ENCODE peak calls at places on chromosomes 3 and 15, in seven cellular contexts. E, G, A, H, C, I and T are unnamed samples. For H3K4me1, the result is how much of the 10 kb centered on the place peaks cover.

GRCh38 chr3:171789759-171790505 is 20.4 kb downstream of the PLD1 start:
- DNase-seq in E (no peak), G (no peak), A (peak), H (peak), C (no peak), I (no peak), T (no peak)

GRCh38 chr3:42031808-42032475 is 59.2 kb upstream of the TRAK1 start:
- DNase-seq in E (peak), G (peak), A (no peak), H (no peak), C (no peak), I (no peak), T (no peak)

GRCh38 chr3:123952844-123953520 is 8.0 kb downstream of the CCDC14 start:
- DNase-seq in E (no peak), G (no peak), A (peak), H (peak), C (no peak), I (no peak), T (no peak)

GRCh38 chr15:40252438-40253178 is 13.7 kb downstream of the PAK6 start:
- DNase-seq in E (no peak), G (peak), A (no peak), H (no peak), C (no peak), I (no peak), T (peak)

GRCh38 chr3:120550546-120550945 is 45.6 kb upstream of the NDUFB4 start:
- DNase-seq in E (no peak), G (no peak), A (no peak), H (no peak), C (no peak), I (no peak), T (no peak)

GRCh38 chr3:124168271-124168670 is 176.3 kb upstream of the ROPN1 start:
- DNase-seq in E (peak), G (peak), A (peak), H (no peak), C (no peak), I (no peak), T (no peak)

GRCh38 chr15:84798436-84798946 is 18.7 kb upstream of the ALPK3 start:
- DNase-seq in E (no peak), G (no peak), A (no peak), H (no peak), C (no peak), I (no peak), T (no peak)

GRCh38 chr15:59138243-59138642 is 33.3 kb downstream of the CCNB2 start:
- DNase-seq in E (peak), G (peak), A (no peak), H (no peak), C (peak), I (no peak), T (peak)

GRCh38 chr3:157029365-157029790 is 130.6 kb downstream of the CCNL1 start:
- DNase-seq in E (no peak), G (no peak), A (no peak), H (no peak), C (no peak), I (no peak), T (no peak)

GRCh38 chr15:43920815-43921214 is 94.0 kb downstream of the WDR76 start:
- DNase-seq in E (no peak), G (no peak), A (no peak), H (no peak), C (no peak), I (no peak), T (no peak)

GRCh38 chr3:36991923-36992805 is 767 bp downstream of the EPM2AIP1 start:
- DNase-seq in E (no peak), G (no peak), A (peak), H (peak), C (no peak), I (no peak), T (no peak)

GRCh38 chr15:74008901-74009300 is 14.4 kb downstream of the PML start:
- DNase-seq in E (no peak), G (no peak), A (no peak), H (no peak), C (no peak), I (no peak), T (no peak)

GRCh38 chr15:32104061-32104980 is 74.0 kb downstream of the CHRNA7 start:
- DNase-seq in E (no peak), G (no peak), A (no peak), H (no peak), C (no peak), I (no peak), T (no peak)

GRCh38 chr3:99990179-99990578 is 124.1 kb downstream of the FILIP1L start:
- DNase-seq in E (no peak), G (no peak), A (no peak), H (no peak), C (no peak), I (no peak), T (no peak)

GRCh38 chr3:193974147-193974546 is 161.8 kb upstream of the HES1 start:
- DNase-seq in E (no peak), G (no peak), A (peak), H (no peak), C (no peak), I (no peak), T (no peak)

GRCh38 chr3:177725165-177725564 is 527.9 kb upstream of the TBL1XR1 start:
- DNase-seq in E (no peak), G (no peak), A (no peak), H (no peak), C (no peak), I (no peak), T (no peak)

GRCh38 chr3:50674349-50675178 is at the start of gene DOCK3:
- DNase-seq in E (peak), G (peak), A (peak), H (no peak), C (peak), I (peak), T (peak)

GRCh38 chr3:44995142-44995770 is 19.2 kb downstream of the EXOSC7 start:
- DNase-seq in E (peak), G (no peak), A (no peak), H (no peak), C (no peak), I (peak), T (no peak)

GRCh38 chr3:136110481-136110880 is 85.7 kb downstream of the MSL2 start:
- DNase-seq in E (no peak), G (no peak), A (no peak), H (no peak), C (no peak), I (no peak), T (no peak)

GRCh38 chr3:12559520-12559919 is 2.6 kb downstream of the MKRN2 start:
- DNase-seq in E (no peak), G (no peak), A (no peak), H (no peak), C (no peak), I (no peak), T (no peak)

GRCh38 chr3:125602752-125603649 is 7.7 kb upstream of the OSBPL11 start:
- DNase-seq in E (no peak), G (no peak), A (peak), H (peak), C (no peak), I (no peak), T (no peak)

GRCh38 chr3:193962986-193963683 is 172.8 kb upstream of the HES1 start:
- DNase-seq in E (no peak), G (no peak), A (no peak), H (no peak), C (no peak), I (no peak), T (no peak)

GRCh38 chr3:133384331-133385027 is 15.4 kb upstream of the BFSP2 start:
- DNase-seq in E (peak), G (peak), A (peak), H (peak), C (no peak), I (peak), T (peak)

GRCh38 chr3:157572559-157573270 is 69.5 kb upstream of the VEPH1 start:
- DNase-seq in E (peak), G (no peak), A (peak), H (no peak), C (no peak), I (no peak), T (peak)

GRCh38 chr3:148379763-148380162 is 317.9 kb upstream of the AGTR1 start:
- DNase-seq in E (no peak), G (no peak), A (peak), H (peak), C (no peak), I (no peak), T (no peak)

GRCh38 chr3:158808697-158809096 is 6.8 kb downstream of the MFSD1 start:
- DNase-seq in E (no peak), G (no peak), A (peak), H (peak), C (no peak), I (no peak), T (no peak)

GRCh38 chr3:160486459-160486869 is 36.9 kb upstream of the TRIM59 start:
- DNase-seq in E (no peak), G (no peak), A (no peak), H (no peak), C (no peak), I (no peak), T (no peak)

GRCh38 chr3:14410106-14410500 is 7.7 kb downstream of the SLC6A6 start:
- DNase-seq in E (no peak), G (no peak), A (no peak), H (no peak), C (no peak), I (no peak), T (no peak)
- H3K4me1 ChIP-seq in E (under half), G (under half), A (under half), H (under half), C (under half), I (under half), T (under half)

GRCh38 chr15:98778263-98778959 is 130.1 kb downstream of the IGF1R start:
- DNase-seq in E (no peak), G (no peak), A (no peak), H (no peak), C (no peak), I (no peak), T (no peak)

GRCh38 chr15:98778960-98779359 is 130.6 kb downstream of the IGF1R start:
- DNase-seq in E (no peak), G (no peak), A (no peak), H (no peak), C (no peak), I (no peak), T (no peak)

GRCh38 chr15:98775498-98776230 is 127.3 kb downstream of the IGF1R start:
- DNase-seq in E (no peak), G (no peak), A (no peak), H (no peak), C (no peak), I (no peak), T (no peak)

GRCh38 chr15:98776607-98777281 is 128.4 kb downstream of the IGF1R start:
- DNase-seq in E (peak), G (peak), A (peak), H (no peak), C (peak), I (no peak), T (peak)

GRCh38 chr15:98777426-98777825 is 129.1 kb downstream of the IGF1R start:
- DNase-seq in E (no peak), G (no peak), A (no peak), H (no peak), C (no peak), I (no peak), T (no peak)
- H3K27ac ChIP-seq in E (peak), G (no peak), A (peak), H (no peak), C (no peak), I (peak), T (peak)

DNA sequence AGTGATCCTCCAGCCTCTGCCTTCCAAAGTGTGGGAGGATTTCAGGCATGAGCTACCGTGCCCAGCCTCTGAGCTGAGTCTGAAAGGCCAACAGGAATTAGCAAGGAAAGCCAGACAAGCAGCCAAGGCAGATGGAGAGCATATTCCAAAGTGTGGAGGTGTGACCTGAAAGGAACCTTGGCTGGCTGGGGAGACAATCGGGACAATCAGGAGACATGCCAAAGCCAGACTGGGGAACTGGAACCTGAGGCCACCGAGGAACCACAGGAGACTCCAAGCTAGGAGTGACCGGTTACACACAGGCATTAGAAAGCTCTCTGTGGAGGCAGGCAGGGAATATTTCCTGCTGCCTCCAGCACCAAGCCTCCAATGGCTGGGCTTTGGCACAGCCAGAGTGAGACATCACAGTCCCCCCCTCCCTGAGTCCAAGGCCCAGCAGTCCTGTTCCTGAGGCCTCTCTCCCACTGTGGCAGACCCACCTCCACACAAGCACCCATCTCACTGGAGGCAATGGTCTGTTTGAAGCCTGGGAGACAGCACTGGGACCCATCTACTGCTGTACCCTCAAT is 4.5 kb upstream of the C15orf39 start:
- DNase-seq in E (no peak), G (no peak), A (no peak), H (no peak), C (no peak), I (no peak), T (no peak)
- H3K4me1 ChIP-seq in E (under half), G (under half), A (under half), H (under half), C (under half), I (under half), T (under half)

DNA sequence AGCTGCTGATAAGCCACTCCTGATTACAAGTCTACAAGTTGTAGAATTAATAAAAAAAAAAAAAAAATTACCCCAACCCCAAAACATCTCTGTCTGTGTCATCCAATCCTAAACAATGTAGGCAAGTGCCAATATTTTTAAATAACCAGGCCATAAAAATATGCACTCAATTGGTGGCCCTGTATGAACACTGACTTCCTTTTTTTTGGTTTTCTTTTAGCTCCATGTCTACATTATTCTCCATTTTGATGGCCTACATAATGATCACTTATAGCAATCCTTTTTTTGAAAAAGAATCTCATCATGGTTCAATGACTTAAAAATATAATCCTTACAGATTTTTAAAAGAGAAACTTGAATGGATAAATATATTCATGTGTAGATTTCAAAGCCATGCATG is 72.1 kb downstream of the FOXP1 start:
- DNase-seq in E (no peak), G (no peak), A (no peak), H (no peak), C (no peak), I (no peak), T (no peak)
- H3K27ac ChIP-seq in E (no peak), G (no peak), A (no peak), H (no peak), C (no peak), I (no peak), T (peak)

GRCh38 chr15:89785064-89785770 is 9.1 kb downstream of the MESP2 start:
- DNase-seq in E (no peak), G (no peak), A (no peak), H (no peak), C (no peak), I (no peak), T (peak)
- H3K4me1 ChIP-seq in E (under half), G (under half), A (under half), H (under half), C (under half), I (under half), T (under half)

DNA sequence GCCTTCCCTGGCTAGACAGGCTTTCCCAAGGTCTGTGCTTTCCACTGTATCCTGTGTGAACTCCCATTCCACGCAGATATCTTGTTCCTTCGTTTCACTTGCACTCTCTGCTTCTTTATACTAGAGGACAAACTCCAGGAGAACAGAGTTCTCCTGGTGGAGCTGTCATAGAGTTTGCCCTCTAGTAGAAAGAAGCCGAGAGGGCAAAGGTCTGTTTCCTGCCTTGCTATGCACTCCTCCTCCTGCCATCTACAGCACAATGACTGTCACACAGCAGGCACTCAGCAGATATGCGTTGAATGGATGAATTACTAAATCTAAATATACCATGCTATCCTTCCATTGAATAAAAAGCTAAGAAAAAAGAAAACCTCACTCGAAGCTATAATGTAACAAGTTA is 211.2 kb downstream of the FOXP1 start:
- DNase-seq in E (no peak), G (no peak), A (no peak), H (no peak), C (peak), I (no peak), T (no peak)
- H3K27ac ChIP-seq in E (no peak), G (no peak), A (no peak), H (no peak), C (peak), I (no peak), T (no peak)

DNA sequence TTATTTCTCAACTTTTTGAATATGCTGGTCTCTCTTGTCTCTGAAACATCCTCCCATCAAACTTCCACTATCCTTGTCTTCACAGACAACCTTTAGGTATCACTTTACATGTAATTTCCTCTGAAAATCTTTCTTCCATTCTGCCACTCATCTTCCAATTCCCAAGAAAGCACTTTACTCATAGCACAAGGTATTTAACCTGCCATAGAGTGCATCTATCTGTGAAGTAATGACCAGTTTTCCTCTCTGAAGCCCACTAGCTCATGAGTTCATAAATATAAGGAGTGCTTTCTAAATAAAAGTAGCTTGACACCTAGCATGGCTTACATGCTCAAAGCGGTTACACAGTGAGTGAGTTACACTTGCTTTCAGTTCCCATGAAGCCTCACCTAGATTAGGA is 160.7 kb upstream of the CMC1 start:
- DNase-seq in E (no peak), G (no peak), A (no peak), H (no peak), C (no peak), I (no peak), T (no peak)
- H3K4me1 ChIP-seq in E (under half), G (under half), A (under half), H (under half), C (under half), I (under half), T (under half)

GRCh38 chr3:164612751-164613150 is 465.5 kb downstream of the SI start:
- DNase-seq in E (no peak), G (no peak), A (no peak), H (no peak), C (no peak), I (no peak), T (no peak)
- H3K27ac ChIP-seq in E (no peak), G (no peak), A (no peak), H (no peak), C (no peak), I (no peak), T (no peak)